ENCODE peak calls at places on chromosomes 2 and 18, in five cellular contexts. U is GM23248, H is SK-N-SH, B is MM.1S, O is PC-3. Z is an unnamed sample. For H3K4me1, the result is how much of the 10 kb centered on the place peaks cover.

GRCh38 chr18:37254256-37254880 is 311.2 kb downstream of the CELF4 start:
- DNase-seq in U (peak), O (no peak), H (no peak), B (no peak), Z (no peak)

GRCh38 chr2:63058742-63059433 is 8.3 kb downstream of the OTX1 start:
- DNase-seq in H (peak), O (no peak), U (peak), B (no peak), Z (no peak)

GRCh38 chr2:80547344-80547743 is 242.8 kb upstream of the LRRTM1 start:
- DNase-seq in B (no peak), H (no peak), O (no peak), U (no peak), Z (no peak)

GRCh38 chr2:48253301-48253700 is 276.7 kb upstream of the STON1 start:
- DNase-seq in O (no peak), H (no peak), B (no peak), U (no peak), Z (no peak)

GRCh38 chr2:131093066-131093842 is at the start of gene FAM168B:
- DNase-seq in U (peak), H (peak), O (peak), B (peak), Z (peak)

GRCh38 chr2:54085069-54085468 is 30.3 kb upstream of the ACYP2 start:
- DNase-seq in B (no peak), H (no peak), O (peak), U (no peak), Z (no peak)

GRCh38 chr2:28593356-28593755 is 97.5 kb downstream of the PLB1 start:
- DNase-seq in B (no peak), H (no peak), O (no peak), U (no peak), Z (no peak)

GRCh38 chr2:19623488-19623887 is 265.1 kb upstream of the OSR1 start:
- DNase-seq in B (no peak), U (peak), O (peak), H (no peak), Z (peak)

GRCh38 chr2:220437938-220438337 is 810.5 kb downstream of the SLC4A3 start:
- DNase-seq in O (peak), B (no peak), U (no peak), H (no peak), Z (no peak)

GRCh38 chr2:219252084-219252483 is 959 bp upstream of the TUBA4B start:
- DNase-seq in H (no peak), B (no peak), U (peak), O (peak), Z (no peak)

GRCh38 chr18:61845212-61845611 is 47.6 kb downstream of the RNF152 start:
- DNase-seq in O (no peak), B (no peak), U (no peak), H (no peak), Z (peak)

GRCh38 chr18:7870855-7871254 is 303.7 kb downstream of the PTPRM start:
- DNase-seq in H (no peak), U (peak), O (no peak), B (no peak), Z (peak)

GRCh38 chr2:119279666-119280065 is 56.0 kb downstream of the STEAP3 start:
- DNase-seq in U (no peak), B (no peak), H (no peak), O (no peak), Z (no peak)

GRCh38 chr2:132404056-132404455 is 12.5 kb upstream of the GPR39 start:
- DNase-seq in O (no peak), U (peak), H (no peak), B (no peak), Z (no peak)

GRCh38 chr2:133717497-133717896 is 149.2 kb upstream of the NCKAP5 start:
- DNase-seq in O (peak), H (no peak), B (no peak), U (peak), Z (peak)

GRCh38 chr2:241636182-241636982 is 576 bp downstream of the THAP4 start:
- DNase-seq in H (peak), U (peak), O (peak), B (peak), Z (peak)

GRCh38 chr2:128468186-128468585 is 149.5 kb upstream of the HS6ST1 start:
- DNase-seq in H (no peak), U (peak), O (no peak), B (no peak), Z (no peak)

GRCh38 chr18:46278481-46279465 is 174.6 kb downstream of the HAUS1 start:
- DNase-seq in O (peak), B (no peak), H (no peak), U (peak), Z (peak)

GRCh38 chr2:138433995-138434991 is 67.3 kb upstream of the SPOPL start:
- DNase-seq in B (no peak), O (no peak), H (peak), U (no peak), Z (peak)

GRCh38 chr2:233234264-233234663 is 17.2 kb upstream of the ATG16L1 start:
- DNase-seq in B (no peak), H (no peak), U (no peak), O (no peak), Z (no peak)

GRCh38 chr2:143802242-143802641 is 673.0 kb downstream of the ARHGAP15 start:
- DNase-seq in H (no peak), B (no peak), U (peak), O (peak), Z (peak)

GRCh38 chr2:3100386-3100785 is 277.2 kb downstream of the EIPR1 start:
- DNase-seq in U (no peak), O (no peak), B (no peak), H (no peak), Z (no peak)

GRCh38 chr2:187230088-187230487 is 218.0 kb downstream of the CALCRL start:
- DNase-seq in U (no peak), B (no peak), O (no peak), H (no peak), Z (no peak)

GRCh38 chr2:25690058-25690457 is 16.7 kb upstream of the DTNB start:
- DNase-seq in H (no peak), O (peak), B (no peak), U (peak), Z (peak)

GRCh38 chr2:120863661-120864320 is 128.1 kb downstream of the GLI2 start:
- DNase-seq in B (no peak), O (peak), H (no peak), U (peak), Z (peak)

GRCh38 chr2:60926751-60927568 is 45.6 kb downstream of the REL start:
- DNase-seq in H (no peak), U (peak), O (no peak), B (no peak), Z (peak)

GRCh38 chr18:8943900-8944870 is 158.3 kb upstream of the NDUFV2 start:
- DNase-seq in B (no peak), U (peak), O (peak), H (no peak), Z (peak)

GRCh38 chr2:26764906-26765305 is 822 bp downstream of the SLC35F6 start:
- DNase-seq in U (no peak), O (no peak), B (no peak), H (peak), Z (no peak)
- H3K4me1 ChIP-seq in U (under half), O (under half), B (under half), H (under half), Z (under half)

GRCh38 chr2:149314687-149315086 is 15.7 kb upstream of the LYPD6 start:
- DNase-seq in H (no peak), B (no peak), U (no peak), O (no peak), Z (no peak)

GRCh38 chr2:149315461-149315860 is 14.9 kb upstream of the LYPD6 start:
- DNase-seq in O (no peak), B (no peak), U (no peak), H (no peak), Z (no peak)

GRCh38 chr2:149310349-149310748 is 20.0 kb upstream of the LYPD6 start:
- DNase-seq in B (no peak), H (no peak), O (no peak), U (no peak), Z (no peak)

GRCh38 chr2:149312039-149312438 is 18.3 kb upstream of the LYPD6 start:
- DNase-seq in H (no peak), B (no peak), U (no peak), O (no peak), Z (no peak)

GRCh38 chr2:149313512-149313972 is 16.8 kb upstream of the LYPD6 start:
- DNase-seq in B (peak), H (peak), U (peak), O (peak), Z (peak)
- H2AFZ ChIP-seq in B (no peak), H (peak), U (no peak), O (peak), Z (no peak)

GRCh38 chr2:36425771-36426340 is 70.3 kb downstream of the CRIM1 start:
- DNase-seq in O (no peak), U (peak), H (no peak), B (no peak), Z (no peak)

GRCh38 chr2:36427790-36428243 is 72.2 kb downstream of the CRIM1 start:
- DNase-seq in B (no peak), O (peak), U (peak), H (no peak), Z (no peak)

GRCh38 chr2:36420569-36421164 is 65.1 kb downstream of the CRIM1 start:
- DNase-seq in B (no peak), O (no peak), H (no peak), U (no peak), Z (no peak)

GRCh38 chr2:36423619-36424120 is 68.1 kb downstream of the CRIM1 start:
- DNase-seq in O (no peak), U (no peak), B (no peak), H (no peak), Z (no peak)

DNA sequence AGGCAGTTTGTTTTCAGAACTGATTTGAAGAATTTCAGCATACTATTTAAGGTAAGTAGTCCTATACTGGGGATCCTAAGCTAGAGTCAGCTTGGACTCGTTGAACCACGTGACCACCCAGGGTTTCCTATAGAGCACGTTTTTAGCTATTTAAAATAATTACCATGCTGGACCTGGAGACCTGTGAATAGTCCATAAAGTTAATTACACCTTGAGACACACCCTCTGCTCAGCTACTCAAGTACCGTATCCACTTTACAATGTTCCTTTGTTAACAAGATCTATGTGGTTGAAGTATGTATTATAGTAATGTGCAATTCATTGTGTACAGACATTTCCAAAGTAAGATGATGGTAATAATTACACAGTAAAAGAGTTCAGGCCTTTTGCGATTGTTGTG is 67.6 kb downstream of the CRIM1 start:
- DNase-seq in H (no peak), B (no peak), O (no peak), U (no peak), Z (no peak)
- H3K4me1 ChIP-seq in H (under half), B (under half), O (under half), U (under half), Z (under half)

GRCh38 chr2:176682278-176682677 is 413.0 kb downstream of the MTX2 start:
- DNase-seq in U (peak), O (no peak), H (no peak), B (no peak), Z (no peak)
- H2AFZ ChIP-seq in U (peak), O (no peak), H (peak), B (no peak), Z (no peak)

GRCh38 chr2:58540680-58541079 is 299.6 kb upstream of the FANCL start:
- DNase-seq in B (no peak), U (no peak), O (no peak), H (no peak), Z (no peak)
- H3K4me1 ChIP-seq in B (under half), U (under half), O (under half), H (under half), Z (under half)

DNA sequence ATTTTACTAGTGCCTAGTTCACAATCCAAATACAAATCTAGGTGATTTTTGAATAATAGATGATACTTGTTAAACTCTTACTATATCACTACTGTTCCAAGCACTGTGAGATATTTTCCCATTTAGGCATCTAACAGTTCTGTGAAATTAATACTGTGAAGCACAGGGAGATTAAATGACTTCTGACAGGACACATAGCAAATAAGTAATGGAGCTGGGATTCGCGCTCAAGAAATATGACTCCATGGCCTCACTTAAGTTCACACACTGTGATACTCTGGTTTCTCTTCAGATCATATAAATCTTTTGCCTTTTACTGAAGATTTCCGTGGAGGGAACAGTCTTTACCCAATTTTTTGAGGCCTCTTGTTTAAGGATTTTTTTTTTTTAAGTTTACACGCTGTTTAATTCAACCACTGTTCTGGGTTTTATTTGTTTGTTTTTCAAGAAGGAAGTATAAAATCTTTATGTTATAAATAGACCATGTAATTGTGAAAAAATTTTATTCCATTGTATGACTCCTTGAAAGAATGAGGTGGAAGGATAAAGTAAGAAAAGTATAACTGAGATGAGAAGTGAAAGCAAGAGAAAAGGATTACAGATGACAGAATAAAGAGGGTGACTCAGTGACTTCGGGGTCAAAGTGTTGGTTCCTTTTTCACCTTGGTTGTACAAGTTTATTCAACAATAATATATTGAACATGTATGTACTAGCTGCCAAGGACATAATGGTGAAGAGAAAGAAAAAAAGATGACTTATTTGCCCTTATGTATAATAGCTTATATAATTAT is 30.2 kb downstream of the RBM45 start:
- DNase-seq in H (no peak), B (no peak), O (peak), U (peak), Z (no peak)
- H2AFZ ChIP-seq in H (peak), B (no peak), O (peak), U (peak), Z (no peak)

DNA sequence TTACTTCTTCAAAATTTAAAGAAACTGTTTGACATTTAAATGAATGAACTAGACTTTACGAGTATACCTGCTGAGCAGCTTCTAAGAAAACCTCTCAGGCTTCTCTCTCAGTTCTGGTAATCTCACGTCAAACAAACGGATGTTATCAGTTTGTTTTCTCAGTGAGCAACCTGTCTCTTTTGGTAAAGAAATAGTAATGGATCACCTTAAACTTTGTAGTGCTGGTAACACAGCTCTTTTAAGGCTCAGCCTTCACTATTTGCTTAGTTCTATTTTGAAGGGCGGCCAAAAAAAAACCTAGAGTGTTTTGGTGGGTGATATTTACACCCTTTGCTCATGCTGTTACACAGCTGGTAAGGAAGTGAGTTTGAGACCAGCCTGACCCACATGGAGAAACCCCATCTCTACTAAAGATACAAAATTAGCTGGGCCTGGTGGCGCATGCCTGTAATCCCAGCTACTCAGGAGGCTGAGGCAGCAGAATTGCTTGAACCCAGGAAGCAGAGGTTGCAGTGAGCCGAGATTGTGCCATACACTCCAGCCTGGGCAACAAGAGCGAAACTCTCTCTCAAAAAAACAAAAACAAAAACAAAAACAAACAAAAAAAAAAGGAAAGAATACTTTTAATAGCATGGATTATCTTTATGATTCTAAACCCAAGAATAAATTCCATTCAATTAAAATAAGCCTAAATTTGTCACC is 15.9 kb downstream of the FN1 start:
- DNase-seq in O (peak), U (no peak), H (no peak), B (no peak), Z (peak)
- H3K4me1 ChIP-seq in O (under half), U (half or more), H (under half), B (under half), Z (under half)

GRCh38 chr2:43101751-43102150 is 124.7 kb downstream of the ZFP36L2 start:
- DNase-seq in U (no peak), O (no peak), B (no peak), H (no peak), Z (no peak)
- H2AFZ ChIP-seq in U (peak), O (peak), B (no peak), H (no peak), Z (peak)